ENCODE peak calls at places on chromosomes 4 and X, in eight cellular contexts. N is stimulated activated CD4-positive, alpha-beta T cell treated with anti-CD3 and anti-CD28 coated beads, Interleukin-2, amount 100 ng/mL, for 24 hours; F is activated CD8-positive, alpha-beta memory T cell treated with anti-CD3 and anti-CD28 coated beads for 1 hour; I is midbrain; E is COLO829; W is effector CD4-positive, alpha-beta T cell; G is activated gamma-delta T cell; P is GM04503. L is an unnamed sample.

GRCh38 chr4:72418458-72418857 is 150.6 kb downstream of the ADAMTS3 start:
- DNase-seq in N (no peak), F (no peak), I (no peak), E (peak; percentile 85), W (no peak), G (no peak), P (peak; percentile 44), L (peak; percentile 92)

GRCh38 chr4:142719854-142720541 is 126.1 kb downstream of the INPP4B start:
- DNase-seq in N (no peak), F (no peak), I (peak; percentile 3), E (peak; percentile 30), W (no peak), G (no peak), P (no peak), L (no peak)

GRCh38 chr4:185088899-185089298 is 54.2 kb upstream of the SLC25A4 start:
- DNase-seq in N (no peak), F (no peak), I (no peak), E (no peak), W (no peak), G (no peak), P (no peak), L (no peak)

GRCh38 chrX:30910124-30910860 is 21.2 kb upstream of the TAB3 start:
- DNase-seq in N (no peak), F (no peak), I (no peak), E (no peak), W (no peak), G (no peak), P (no peak), L (no peak)

GRCh38 chr4:141132689-141133145 is 552 bp downstream of the RNF150 start:
- DNase-seq in N (no peak), F (no peak), I (peak; percentile 14), E (peak; percentile 38), W (no peak), G (no peak), P (no peak), L (no peak)

GRCh38 chr4:97720869-97721432 is 422.3 kb downstream of the STPG2 start:
- DNase-seq in N (no peak), F (no peak), I (peak; percentile 24), E (peak; percentile 19), W (no peak), G (no peak), P (no peak), L (no peak)

GRCh38 chr4:156559346-156559745 is 412.3 kb downstream of the PDGFC start:
- DNase-seq in N (no peak), F (no peak), I (no peak), E (no peak), W (no peak), G (no peak), P (no peak), L (no peak)

GRCh38 chrX:44970709-44971108 is 97.7 kb downstream of the KDM6A start:
- DNase-seq in N (no peak), F (no peak), I (no peak), E (no peak), W (no peak), G (no peak), P (no peak), L (no peak)

GRCh38 chrX:80879143-80879542 is 69.5 kb upstream of the BRWD3 start:
- DNase-seq in N (no peak), F (no peak), I (peak; percentile 8), E (no peak), W (no peak), G (no peak), P (no peak), L (peak; percentile 8)

GRCh38 chrX:13334491-13334890 is 14.6 kb upstream of the ATXN3L start:
- DNase-seq in N (no peak), F (no peak), I (no peak), E (no peak), W (no peak), G (no peak), P (no peak), L (no peak)

GRCh38 chrX:107571296-107571998 is 56.9 kb upstream of the PRPS1 start:
- DNase-seq in N (no peak), F (no peak), I (no peak), E (peak; percentile 84), W (no peak), G (no peak), P (peak; percentile 77), L (no peak)

GRCh38 chr4:64230709-64231310 is 178.4 kb downstream of the TECRL start:
- DNase-seq in N (no peak), F (no peak), I (no peak), E (peak; percentile 19), W (no peak), G (no peak), P (no peak), L (no peak)

GRCh38 chr4:3489451-3489962 is 26.4 kb downstream of the DOK7 start:
- DNase-seq in N (no peak), F (no peak), I (no peak), E (no peak), W (no peak), G (no peak), P (no peak), L (no peak)

GRCh38 chr4:80229590-80229989 is 32.3 kb downstream of the PRDM8 start:
- DNase-seq in N (no peak), F (no peak), I (no peak), E (no peak), W (no peak), G (no peak), P (no peak), L (no peak)

GRCh38 chrX:78455901-78456300 is 128.5 kb upstream of the CYSLTR1 start:
- DNase-seq in N (no peak), F (no peak), I (no peak), E (no peak), W (no peak), G (no peak), P (no peak), L (no peak)

GRCh38 chr4:26073886-26074560 is 160.0 kb downstream of the SMIM20 start:
- DNase-seq in N (peak; percentile 56), F (no peak), I (no peak), E (no peak), W (no peak), G (no peak), P (no peak), L (no peak)

GRCh38 chr4:13368262-13368661 is 115.9 kb downstream of the RAB28 start:
- DNase-seq in N (no peak), F (no peak), I (no peak), E (no peak), W (no peak), G (no peak), P (no peak), L (no peak)

GRCh38 chrX:1788300-1788911 is 173.5 kb downstream of the ASMT start:
- DNase-seq in N (no peak), F (no peak), I (no peak), E (no peak), W (no peak), G (no peak), P (no peak), L (no peak)

GRCh38 chrX:74422576-74423288 is 1.4 kb downstream of the SLC16A2 start:
- DNase-seq in N (no peak), F (no peak), I (peak; percentile 48), E (no peak), W (no peak), G (peak; percentile 4), P (no peak), L (peak; percentile 22)

GRCh38 chr4:61522312-61522711 is 322.2 kb downstream of the ADGRL3 start:
- DNase-seq in N (no peak), F (no peak), I (no peak), E (no peak), W (no peak), G (no peak), P (no peak), L (no peak)

GRCh38 chrX:15404712-15405111 is 20.5 kb upstream of the VEGFD start:
- DNase-seq in N (no peak), F (no peak), I (no peak), E (no peak), W (no peak), G (no peak), P (no peak), L (no peak)

GRCh38 chr4:149371021-149371420 is 444.6 kb downstream of the IQCM start:
- DNase-seq in N (no peak), F (no peak), I (peak; percentile 30), E (peak; percentile 84), W (no peak), G (no peak), P (peak; percentile 18), L (peak; percentile 12)

GRCh38 chrX:2703991-2704369 is 12.9 kb downstream of the CD99 start:
- DNase-seq in N (no peak), F (no peak), I (no peak), E (no peak), W (no peak), G (no peak), P (no peak), L (no peak)

GRCh38 chrX:129777218-129777768 is 2.5 kb upstream of the SASH3 start:
- DNase-seq in N (peak; percentile 71), F (peak; percentile 42), I (no peak), E (no peak), W (peak; percentile 68), G (peak; percentile 70), P (no peak), L (no peak)

GRCh38 chrX:4572652-4573051 is 859.2 kb upstream of the PRKX start:
- DNase-seq in N (no peak), F (no peak), I (peak; percentile 0), E (no peak), W (no peak), G (no peak), P (no peak), L (no peak)

GRCh38 chr4:27270435-27270834 is 409.8 kb downstream of the STIM2 start:
- DNase-seq in N (no peak), F (no peak), I (no peak), E (no peak), W (no peak), G (no peak), P (no peak), L (no peak)

GRCh38 chr4:124936427-124936826 is 223.9 kb upstream of the ANKRD50 start:
- DNase-seq in N (no peak), F (no peak), I (no peak), E (no peak), W (no peak), G (no peak), P (peak; percentile 43), L (peak; percentile 79)

GRCh38 chr4:21034728-21035127 is 334.5 kb downstream of the PACRGL start:
- DNase-seq in N (no peak), F (no peak), I (no peak), E (no peak), W (no peak), G (no peak), P (no peak), L (no peak)

GRCh38 chrX:19799319-19800182 is 87.8 kb downstream of the SH3KBP1 start:
- DNase-seq in N (peak; percentile 41), F (no peak), I (no peak), E (no peak), W (peak; percentile 40), G (no peak), P (no peak), L (peak; percentile 47)

GRCh38 chr4:16715482-16715881 is 183.0 kb downstream of the LDB2 start:
- DNase-seq in N (no peak), F (no peak), I (no peak), E (no peak), W (no peak), G (no peak), P (no peak), L (no peak)

GRCh38 chrX:115894087-115894486 is 276.5 kb upstream of the AGTR2 start:
- DNase-seq in N (no peak), F (no peak), I (peak; percentile 78), E (peak; percentile 51), W (no peak), G (no peak), P (no peak), L (peak; percentile 82)